ENCODE peak calls at places on chromosome 4, in six cellular contexts. One of them, this sample, is unnamed.

GRCh38 chr4:25439913-25440477 is 62.9 kb downstream of the ANAPC4 start:
- DNase-seq in GM20000: peak
- DNase-seq in NCI-H1105: peak
- DNase-seq in OCI-LY7: peak
- DNase-seq in Ammon's horn: peak
- DNase-seq in T-helper 2 cell: no peak
- DNase-seq in this sample: peak

GRCh38 chr4:42150653-42151567 is 1.5 kb downstream of the BEND4 start:
- DNase-seq in GM20000: peak
- DNase-seq in NCI-H1105: no peak
- DNase-seq in OCI-LY7: peak
- DNase-seq in Ammon's horn: no peak
- DNase-seq in T-helper 2 cell: no peak
- DNase-seq in this sample: no peak

GRCh38 chr4:143773998-143774898 is 73.8 kb upstream of the FREM3 start:
- DNase-seq in GM20000: peak
- DNase-seq in NCI-H1105: no peak
- DNase-seq in OCI-LY7: peak
- DNase-seq in Ammon's horn: no peak
- DNase-seq in T-helper 2 cell: peak
- DNase-seq in this sample: peak

GRCh38 chr4:101693842-101694398 is 96.6 kb upstream of the BANK1 start:
- DNase-seq in GM20000: peak
- DNase-seq in NCI-H1105: peak
- DNase-seq in OCI-LY7: no peak
- DNase-seq in Ammon's horn: no peak
- DNase-seq in T-helper 2 cell: no peak
- DNase-seq in this sample: peak

GRCh38 chr4:17589355-17589754 is 12.4 kb downstream of the LAP3 start:
- DNase-seq in GM20000: no peak
- DNase-seq in NCI-H1105: no peak
- DNase-seq in OCI-LY7: no peak
- DNase-seq in Ammon's horn: no peak
- DNase-seq in T-helper 2 cell: no peak
- DNase-seq in this sample: no peak

GRCh38 chr4:41359069-41359769 is 102.5 kb downstream of the UCHL1 start:
- DNase-seq in GM20000: no peak
- DNase-seq in NCI-H1105: no peak
- DNase-seq in OCI-LY7: no peak
- DNase-seq in Ammon's horn: no peak
- DNase-seq in T-helper 2 cell: no peak
- DNase-seq in this sample: no peak

GRCh38 chr4:184896868-184897715 is 71.3 kb upstream of the ACSL1 start:
- DNase-seq in GM20000: peak
- DNase-seq in NCI-H1105: no peak
- DNase-seq in OCI-LY7: no peak
- DNase-seq in Ammon's horn: no peak
- DNase-seq in T-helper 2 cell: no peak
- DNase-seq in this sample: no peak

GRCh38 chr4:24802648-24803047 is 7.3 kb downstream of the SOD3 start:
- DNase-seq in GM20000: no peak
- DNase-seq in NCI-H1105: no peak
- DNase-seq in OCI-LY7: no peak
- DNase-seq in Ammon's horn: no peak
- DNase-seq in T-helper 2 cell: no peak
- DNase-seq in this sample: no peak

GRCh38 chr4:150010525-150011126 is 67.6 kb upstream of the DCLK2 start:
- DNase-seq in GM20000: peak
- DNase-seq in NCI-H1105: peak
- DNase-seq in OCI-LY7: peak
- DNase-seq in Ammon's horn: peak
- DNase-seq in T-helper 2 cell: no peak
- DNase-seq in this sample: peak

GRCh38 chr4:105542032-105542431 is 10.4 kb upstream of the ARHGEF38 start:
- DNase-seq in GM20000: no peak
- DNase-seq in NCI-H1105: no peak
- DNase-seq in OCI-LY7: no peak
- DNase-seq in Ammon's horn: no peak
- DNase-seq in T-helper 2 cell: no peak
- DNase-seq in this sample: no peak

GRCh38 chr4:89898304-89898716 is 3.7 kb downstream of the MMRN1 start:
- DNase-seq in GM20000: no peak
- DNase-seq in NCI-H1105: no peak
- DNase-seq in OCI-LY7: peak
- DNase-seq in Ammon's horn: no peak
- DNase-seq in T-helper 2 cell: no peak
- DNase-seq in this sample: no peak

GRCh38 chr4:4344915-4345527 is 41.9 kb upstream of the NSG1 start:
- DNase-seq in GM20000: peak
- DNase-seq in NCI-H1105: no peak
- DNase-seq in OCI-LY7: peak
- DNase-seq in Ammon's horn: no peak
- DNase-seq in T-helper 2 cell: no peak
- DNase-seq in this sample: no peak

GRCh38 chr4:188214861-188215260 is 75.6 kb downstream of the TRIML1 start:
- DNase-seq in GM20000: no peak
- DNase-seq in NCI-H1105: no peak
- DNase-seq in OCI-LY7: no peak
- DNase-seq in Ammon's horn: no peak
- DNase-seq in T-helper 2 cell: no peak
- DNase-seq in this sample: no peak

GRCh38 chr4:147616849-147617172 is 386 bp upstream of the TMEM184C start:
- DNase-seq in GM20000: no peak
- DNase-seq in NCI-H1105: no peak
- DNase-seq in OCI-LY7: no peak
- DNase-seq in Ammon's horn: no peak
- DNase-seq in T-helper 2 cell: no peak
- DNase-seq in this sample: no peak

GRCh38 chr4:100098681-100099080 is 91.6 kb downstream of the DDIT4L start:
- DNase-seq in GM20000: no peak
- DNase-seq in NCI-H1105: no peak
- DNase-seq in OCI-LY7: no peak
- DNase-seq in Ammon's horn: no peak
- DNase-seq in T-helper 2 cell: no peak
- DNase-seq in this sample: no peak

GRCh38 chr4:177271091-177271490 is 38.6 kb upstream of the NEIL3 start:
- DNase-seq in GM20000: no peak
- DNase-seq in NCI-H1105: no peak
- DNase-seq in OCI-LY7: no peak
- DNase-seq in Ammon's horn: no peak
- DNase-seq in T-helper 2 cell: no peak
- DNase-seq in this sample: no peak

GRCh38 chr4:180665994-180666818 is 1577.0 kb upstream of the TENM3 start:
- DNase-seq in GM20000: peak
- DNase-seq in NCI-H1105: peak
- DNase-seq in OCI-LY7: peak
- DNase-seq in Ammon's horn: peak
- DNase-seq in T-helper 2 cell: no peak
- DNase-seq in this sample: peak

GRCh38 chr4:11623726-11624037 is 195.0 kb upstream of the HS3ST1 start:
- DNase-seq in GM20000: peak
- DNase-seq in NCI-H1105: no peak
- DNase-seq in OCI-LY7: no peak
- DNase-seq in Ammon's horn: peak
- DNase-seq in T-helper 2 cell: no peak
- DNase-seq in this sample: peak

GRCh38 chr4:144948009-144948408 is 150.0 kb downstream of the ANAPC10 start:
- DNase-seq in GM20000: no peak
- DNase-seq in NCI-H1105: no peak
- DNase-seq in OCI-LY7: no peak
- DNase-seq in Ammon's horn: no peak
- DNase-seq in T-helper 2 cell: no peak
- DNase-seq in this sample: no peak

GRCh38 chr4:131603705-131604104 is 1545.4 kb upstream of the PCDH10 start:
- DNase-seq in GM20000: no peak
- DNase-seq in NCI-H1105: no peak
- DNase-seq in OCI-LY7: no peak
- DNase-seq in Ammon's horn: no peak
- DNase-seq in T-helper 2 cell: no peak
- DNase-seq in this sample: no peak

GRCh38 chr4:108172231-108172779 is 3.6 kb upstream of the LEF1 start:
- DNase-seq in GM20000: peak
- DNase-seq in NCI-H1105: no peak
- DNase-seq in OCI-LY7: peak
- DNase-seq in Ammon's horn: no peak
- DNase-seq in T-helper 2 cell: peak
- DNase-seq in this sample: no peak

GRCh38 chr4:129117705-129118104 is 21.8 kb downstream of the C4orf33 start:
- DNase-seq in GM20000: no peak
- DNase-seq in NCI-H1105: no peak
- DNase-seq in OCI-LY7: no peak
- DNase-seq in Ammon's horn: no peak
- DNase-seq in T-helper 2 cell: no peak
- DNase-seq in this sample: no peak

GRCh38 chr4:162163892-162164759 is at the start of gene FSTL5:
- DNase-seq in GM20000: peak
- DNase-seq in NCI-H1105: peak
- DNase-seq in OCI-LY7: no peak
- DNase-seq in Ammon's horn: peak
- DNase-seq in T-helper 2 cell: no peak
- DNase-seq in this sample: peak

GRCh38 chr4:8639777-8640720 is 47.5 kb downstream of the CPZ start:
- DNase-seq in GM20000: no peak
- DNase-seq in NCI-H1105: no peak
- DNase-seq in OCI-LY7: no peak
- DNase-seq in Ammon's horn: no peak
- DNase-seq in T-helper 2 cell: no peak
- DNase-seq in this sample: no peak

GRCh38 chr4:181966084-181966483 is 277.1 kb upstream of the TENM3 start:
- DNase-seq in GM20000: no peak
- DNase-seq in NCI-H1105: no peak
- DNase-seq in OCI-LY7: no peak
- DNase-seq in Ammon's horn: no peak
- DNase-seq in T-helper 2 cell: no peak
- DNase-seq in this sample: no peak